ENCODE peak calls at places on chromosomes 2 and 18, in nine cellular contexts. One of them, this sample, is unnamed.

GRCh38 chr2:238845583-238846480 is 2.1 kb upstream of the TWIST2 start:
- DNase-seq in naive thymus-derived CD8-positive, alpha-beta T cell: no peak
- DNase-seq in effector CD4-positive, alpha-beta T cell: no peak
- DNase-seq in activated T-cell treated with anti-CD3 and anti-CD28 coated beads for 4 hours: no peak
- DNase-seq in astrocyte of the spinal cord: no peak
- DNase-seq in mesothelial cell of epicardium: no peak
- DNase-seq in HFFc6: no peak
- DNase-seq in Right ventricle myocardium superior: no peak
- DNase-seq in stimulated activated CD4-positive, alpha-beta T cell treated with anti-CD3 and anti-CD28 coated beads, Interleukin-1b, Interleukin-23, amount 100 ng/mL, for 24 hours: no peak
- DNase-seq in this sample: no peak

GRCh38 chr2:11024010-11024615 is 112.4 kb downstream of the KCNF1 start:
- DNase-seq in astrocyte of the spinal cord: no peak
- DNase-seq in stimulated activated CD4-positive, alpha-beta T cell treated with anti-CD3 and anti-CD28 coated beads, Interleukin-1b, Interleukin-23, amount 100 ng/mL, for 24 hours: no peak
- DNase-seq in activated T-cell treated with anti-CD3 and anti-CD28 coated beads for 4 hours: no peak
- DNase-seq in Right ventricle myocardium superior: peak
- DNase-seq in naive thymus-derived CD8-positive, alpha-beta T cell: no peak
- DNase-seq in HFFc6: no peak
- DNase-seq in effector CD4-positive, alpha-beta T cell: no peak
- DNase-seq in mesothelial cell of epicardium: no peak
- DNase-seq in this sample: no peak

GRCh38 chr2:240520143-240520973 is 37.4 kb downstream of the ANKMY1 start:
- DNase-seq in mesothelial cell of epicardium: no peak
- DNase-seq in Right ventricle myocardium superior: no peak
- DNase-seq in naive thymus-derived CD8-positive, alpha-beta T cell: no peak
- DNase-seq in stimulated activated CD4-positive, alpha-beta T cell treated with anti-CD3 and anti-CD28 coated beads, Interleukin-1b, Interleukin-23, amount 100 ng/mL, for 24 hours: no peak
- DNase-seq in astrocyte of the spinal cord: no peak
- DNase-seq in HFFc6: no peak
- DNase-seq in effector CD4-positive, alpha-beta T cell: no peak
- DNase-seq in activated T-cell treated with anti-CD3 and anti-CD28 coated beads for 4 hours: no peak
- DNase-seq in this sample: no peak

GRCh38 chr2:127658641-127659407 is 12.9 kb downstream of the GPR17 start:
- DNase-seq in stimulated activated CD4-positive, alpha-beta T cell treated with anti-CD3 and anti-CD28 coated beads, Interleukin-1b, Interleukin-23, amount 100 ng/mL, for 24 hours: no peak
- DNase-seq in Right ventricle myocardium superior: peak
- DNase-seq in naive thymus-derived CD8-positive, alpha-beta T cell: no peak
- DNase-seq in astrocyte of the spinal cord: no peak
- DNase-seq in mesothelial cell of epicardium: no peak
- DNase-seq in activated T-cell treated with anti-CD3 and anti-CD28 coated beads for 4 hours: no peak
- DNase-seq in HFFc6: no peak
- DNase-seq in effector CD4-positive, alpha-beta T cell: no peak
- DNase-seq in this sample: no peak

GRCh38 chr2:101617188-101617587 is 80.3 kb upstream of the MAP4K4 start:
- DNase-seq in HFFc6: peak
- DNase-seq in mesothelial cell of epicardium: no peak
- DNase-seq in Right ventricle myocardium superior: no peak
- DNase-seq in stimulated activated CD4-positive, alpha-beta T cell treated with anti-CD3 and anti-CD28 coated beads, Interleukin-1b, Interleukin-23, amount 100 ng/mL, for 24 hours: no peak
- DNase-seq in astrocyte of the spinal cord: peak
- DNase-seq in naive thymus-derived CD8-positive, alpha-beta T cell: no peak
- DNase-seq in activated T-cell treated with anti-CD3 and anti-CD28 coated beads for 4 hours: no peak
- DNase-seq in effector CD4-positive, alpha-beta T cell: no peak
- DNase-seq in this sample: no peak

GRCh38 chr2:39158351-39158750 is 37.5 kb upstream of the SOS1 start:
- DNase-seq in Right ventricle myocardium superior: no peak
- DNase-seq in mesothelial cell of epicardium: no peak
- DNase-seq in naive thymus-derived CD8-positive, alpha-beta T cell: no peak
- DNase-seq in effector CD4-positive, alpha-beta T cell: no peak
- DNase-seq in stimulated activated CD4-positive, alpha-beta T cell treated with anti-CD3 and anti-CD28 coated beads, Interleukin-1b, Interleukin-23, amount 100 ng/mL, for 24 hours: no peak
- DNase-seq in activated T-cell treated with anti-CD3 and anti-CD28 coated beads for 4 hours: no peak
- DNase-seq in HFFc6: peak
- DNase-seq in astrocyte of the spinal cord: peak
- DNase-seq in this sample: no peak

GRCh38 chr18:56221195-56222065 is 417.0 kb downstream of the TXNL1 start:
- DNase-seq in stimulated activated CD4-positive, alpha-beta T cell treated with anti-CD3 and anti-CD28 coated beads, Interleukin-1b, Interleukin-23, amount 100 ng/mL, for 24 hours: no peak
- DNase-seq in effector CD4-positive, alpha-beta T cell: no peak
- DNase-seq in activated T-cell treated with anti-CD3 and anti-CD28 coated beads for 4 hours: no peak
- DNase-seq in naive thymus-derived CD8-positive, alpha-beta T cell: no peak
- DNase-seq in mesothelial cell of epicardium: no peak
- DNase-seq in astrocyte of the spinal cord: no peak
- DNase-seq in Right ventricle myocardium superior: no peak
- DNase-seq in HFFc6: peak
- DNase-seq in this sample: no peak

GRCh38 chr2:167832840-167833239 is 414.6 kb downstream of the STK39 start:
- DNase-seq in naive thymus-derived CD8-positive, alpha-beta T cell: no peak
- DNase-seq in effector CD4-positive, alpha-beta T cell: no peak
- DNase-seq in astrocyte of the spinal cord: no peak
- DNase-seq in HFFc6: no peak
- DNase-seq in mesothelial cell of epicardium: no peak
- DNase-seq in Right ventricle myocardium superior: no peak
- DNase-seq in stimulated activated CD4-positive, alpha-beta T cell treated with anti-CD3 and anti-CD28 coated beads, Interleukin-1b, Interleukin-23, amount 100 ng/mL, for 24 hours: no peak
- DNase-seq in activated T-cell treated with anti-CD3 and anti-CD28 coated beads for 4 hours: no peak
- DNase-seq in this sample: no peak

GRCh38 chr18:57446322-57446721 is 11.1 kb downstream of the ONECUT2 start:
- DNase-seq in astrocyte of the spinal cord: no peak
- DNase-seq in naive thymus-derived CD8-positive, alpha-beta T cell: no peak
- DNase-seq in HFFc6: no peak
- DNase-seq in activated T-cell treated with anti-CD3 and anti-CD28 coated beads for 4 hours: no peak
- DNase-seq in effector CD4-positive, alpha-beta T cell: no peak
- DNase-seq in Right ventricle myocardium superior: no peak
- DNase-seq in mesothelial cell of epicardium: no peak
- DNase-seq in stimulated activated CD4-positive, alpha-beta T cell treated with anti-CD3 and anti-CD28 coated beads, Interleukin-1b, Interleukin-23, amount 100 ng/mL, for 24 hours: no peak
- DNase-seq in this sample: no peak

GRCh38 chr2:147149589-147150245 is 695.1 kb upstream of the ACVR2A start:
- DNase-seq in astrocyte of the spinal cord: no peak
- DNase-seq in stimulated activated CD4-positive, alpha-beta T cell treated with anti-CD3 and anti-CD28 coated beads, Interleukin-1b, Interleukin-23, amount 100 ng/mL, for 24 hours: no peak
- DNase-seq in mesothelial cell of epicardium: no peak
- DNase-seq in Right ventricle myocardium superior: no peak
- DNase-seq in HFFc6: no peak
- DNase-seq in naive thymus-derived CD8-positive, alpha-beta T cell: no peak
- DNase-seq in effector CD4-positive, alpha-beta T cell: no peak
- DNase-seq in activated T-cell treated with anti-CD3 and anti-CD28 coated beads for 4 hours: no peak
- DNase-seq in this sample: no peak

GRCh38 chr18:1914489-1914888 is 656.8 kb downstream of the METTL4 start:
- DNase-seq in HFFc6: no peak
- DNase-seq in astrocyte of the spinal cord: peak
- DNase-seq in Right ventricle myocardium superior: no peak
- DNase-seq in mesothelial cell of epicardium: no peak
- DNase-seq in effector CD4-positive, alpha-beta T cell: no peak
- DNase-seq in naive thymus-derived CD8-positive, alpha-beta T cell: no peak
- DNase-seq in stimulated activated CD4-positive, alpha-beta T cell treated with anti-CD3 and anti-CD28 coated beads, Interleukin-1b, Interleukin-23, amount 100 ng/mL, for 24 hours: no peak
- DNase-seq in activated T-cell treated with anti-CD3 and anti-CD28 coated beads for 4 hours: no peak
- DNase-seq in this sample: no peak

GRCh38 chr2:124804014-124804940 is 779.2 kb downstream of the CNTNAP5 start:
- DNase-seq in mesothelial cell of epicardium: no peak
- DNase-seq in Right ventricle myocardium superior: no peak
- DNase-seq in astrocyte of the spinal cord: no peak
- DNase-seq in effector CD4-positive, alpha-beta T cell: no peak
- DNase-seq in HFFc6: peak
- DNase-seq in stimulated activated CD4-positive, alpha-beta T cell treated with anti-CD3 and anti-CD28 coated beads, Interleukin-1b, Interleukin-23, amount 100 ng/mL, for 24 hours: no peak
- DNase-seq in naive thymus-derived CD8-positive, alpha-beta T cell: no peak
- DNase-seq in activated T-cell treated with anti-CD3 and anti-CD28 coated beads for 4 hours: no peak
- DNase-seq in this sample: no peak

GRCh38 chr2:10297950-10298349 is 4.8 kb upstream of the HPCAL1 start:
- DNase-seq in stimulated activated CD4-positive, alpha-beta T cell treated with anti-CD3 and anti-CD28 coated beads, Interleukin-1b, Interleukin-23, amount 100 ng/mL, for 24 hours: no peak
- DNase-seq in naive thymus-derived CD8-positive, alpha-beta T cell: peak
- DNase-seq in Right ventricle myocardium superior: no peak
- DNase-seq in HFFc6: peak
- DNase-seq in mesothelial cell of epicardium: no peak
- DNase-seq in effector CD4-positive, alpha-beta T cell: peak
- DNase-seq in astrocyte of the spinal cord: peak
- DNase-seq in activated T-cell treated with anti-CD3 and anti-CD28 coated beads for 4 hours: peak
- DNase-seq in this sample: peak

GRCh38 chr2:230668939-230669303 is 43.7 kb upstream of the CAB39 start:
- DNase-seq in Right ventricle myocardium superior: no peak
- DNase-seq in activated T-cell treated with anti-CD3 and anti-CD28 coated beads for 4 hours: no peak
- DNase-seq in mesothelial cell of epicardium: no peak
- DNase-seq in effector CD4-positive, alpha-beta T cell: no peak
- DNase-seq in stimulated activated CD4-positive, alpha-beta T cell treated with anti-CD3 and anti-CD28 coated beads, Interleukin-1b, Interleukin-23, amount 100 ng/mL, for 24 hours: no peak
- DNase-seq in HFFc6: no peak
- DNase-seq in astrocyte of the spinal cord: no peak
- DNase-seq in naive thymus-derived CD8-positive, alpha-beta T cell: no peak
- DNase-seq in this sample: no peak

GRCh38 chr2:11099122-11100065 is 55.9 kb upstream of the SLC66A3 start:
- DNase-seq in Right ventricle myocardium superior: no peak
- DNase-seq in HFFc6: no peak
- DNase-seq in astrocyte of the spinal cord: no peak
- DNase-seq in stimulated activated CD4-positive, alpha-beta T cell treated with anti-CD3 and anti-CD28 coated beads, Interleukin-1b, Interleukin-23, amount 100 ng/mL, for 24 hours: no peak
- DNase-seq in naive thymus-derived CD8-positive, alpha-beta T cell: no peak
- DNase-seq in activated T-cell treated with anti-CD3 and anti-CD28 coated beads for 4 hours: no peak
- DNase-seq in mesothelial cell of epicardium: no peak
- DNase-seq in effector CD4-positive, alpha-beta T cell: no peak
- DNase-seq in this sample: no peak

GRCh38 chr2:68466361-68466777 is 725 bp downstream of the FBXO48 start:
- DNase-seq in HFFc6: peak
- DNase-seq in effector CD4-positive, alpha-beta T cell: peak
- DNase-seq in naive thymus-derived CD8-positive, alpha-beta T cell: peak
- DNase-seq in stimulated activated CD4-positive, alpha-beta T cell treated with anti-CD3 and anti-CD28 coated beads, Interleukin-1b, Interleukin-23, amount 100 ng/mL, for 24 hours: no peak
- DNase-seq in astrocyte of the spinal cord: peak
- DNase-seq in activated T-cell treated with anti-CD3 and anti-CD28 coated beads for 4 hours: peak
- DNase-seq in mesothelial cell of epicardium: no peak
- DNase-seq in Right ventricle myocardium superior: no peak
- DNase-seq in this sample: peak

GRCh38 chr2:65630643-65631042 is 198.2 kb upstream of the SPRED2 start:
- DNase-seq in naive thymus-derived CD8-positive, alpha-beta T cell: no peak
- DNase-seq in mesothelial cell of epicardium: no peak
- DNase-seq in effector CD4-positive, alpha-beta T cell: no peak
- DNase-seq in HFFc6: peak
- DNase-seq in stimulated activated CD4-positive, alpha-beta T cell treated with anti-CD3 and anti-CD28 coated beads, Interleukin-1b, Interleukin-23, amount 100 ng/mL, for 24 hours: no peak
- DNase-seq in Right ventricle myocardium superior: no peak
- DNase-seq in activated T-cell treated with anti-CD3 and anti-CD28 coated beads for 4 hours: no peak
- DNase-seq in astrocyte of the spinal cord: peak
- DNase-seq in this sample: no peak

GRCh38 chr2:128308284-128308731 is 10.4 kb downstream of the HS6ST1 start:
- DNase-seq in Right ventricle myocardium superior: peak
- DNase-seq in naive thymus-derived CD8-positive, alpha-beta T cell: no peak
- DNase-seq in stimulated activated CD4-positive, alpha-beta T cell treated with anti-CD3 and anti-CD28 coated beads, Interleukin-1b, Interleukin-23, amount 100 ng/mL, for 24 hours: no peak
- DNase-seq in activated T-cell treated with anti-CD3 and anti-CD28 coated beads for 4 hours: no peak
- DNase-seq in astrocyte of the spinal cord: no peak
- DNase-seq in HFFc6: no peak
- DNase-seq in mesothelial cell of epicardium: peak
- DNase-seq in effector CD4-positive, alpha-beta T cell: no peak
- DNase-seq in this sample: no peak

GRCh38 chr2:182391443-182391842 is 35.4 kb downstream of the PDE1A start:
- DNase-seq in HFFc6: no peak
- DNase-seq in effector CD4-positive, alpha-beta T cell: no peak
- DNase-seq in Right ventricle myocardium superior: no peak
- DNase-seq in naive thymus-derived CD8-positive, alpha-beta T cell: no peak
- DNase-seq in astrocyte of the spinal cord: no peak
- DNase-seq in mesothelial cell of epicardium: no peak
- DNase-seq in stimulated activated CD4-positive, alpha-beta T cell treated with anti-CD3 and anti-CD28 coated beads, Interleukin-1b, Interleukin-23, amount 100 ng/mL, for 24 hours: no peak
- DNase-seq in activated T-cell treated with anti-CD3 and anti-CD28 coated beads for 4 hours: no peak
- DNase-seq in this sample: no peak

GRCh38 chr2:128690431-128690830 is 371.8 kb upstream of the HS6ST1 start:
- DNase-seq in naive thymus-derived CD8-positive, alpha-beta T cell: no peak
- DNase-seq in astrocyte of the spinal cord: no peak
- DNase-seq in effector CD4-positive, alpha-beta T cell: no peak
- DNase-seq in activated T-cell treated with anti-CD3 and anti-CD28 coated beads for 4 hours: no peak
- DNase-seq in stimulated activated CD4-positive, alpha-beta T cell treated with anti-CD3 and anti-CD28 coated beads, Interleukin-1b, Interleukin-23, amount 100 ng/mL, for 24 hours: no peak
- DNase-seq in Right ventricle myocardium superior: no peak
- DNase-seq in mesothelial cell of epicardium: no peak
- DNase-seq in HFFc6: no peak
- DNase-seq in this sample: no peak

GRCh38 chr2:215756351-215756731 is 257.0 kb downstream of the MREG start:
- DNase-seq in effector CD4-positive, alpha-beta T cell: no peak
- DNase-seq in astrocyte of the spinal cord: no peak
- DNase-seq in naive thymus-derived CD8-positive, alpha-beta T cell: no peak
- DNase-seq in HFFc6: no peak
- DNase-seq in Right ventricle myocardium superior: no peak
- DNase-seq in activated T-cell treated with anti-CD3 and anti-CD28 coated beads for 4 hours: no peak
- DNase-seq in mesothelial cell of epicardium: no peak
- DNase-seq in stimulated activated CD4-positive, alpha-beta T cell treated with anti-CD3 and anti-CD28 coated beads, Interleukin-1b, Interleukin-23, amount 100 ng/mL, for 24 hours: no peak
- DNase-seq in this sample: no peak

GRCh38 chr2:174610243-174610995 is 12.8 kb upstream of the WIPF1 start:
- DNase-seq in naive thymus-derived CD8-positive, alpha-beta T cell: no peak
- DNase-seq in Right ventricle myocardium superior: no peak
- DNase-seq in HFFc6: peak
- DNase-seq in astrocyte of the spinal cord: peak
- DNase-seq in effector CD4-positive, alpha-beta T cell: no peak
- DNase-seq in activated T-cell treated with anti-CD3 and anti-CD28 coated beads for 4 hours: no peak
- DNase-seq in mesothelial cell of epicardium: no peak
- DNase-seq in stimulated activated CD4-positive, alpha-beta T cell treated with anti-CD3 and anti-CD28 coated beads, Interleukin-1b, Interleukin-23, amount 100 ng/mL, for 24 hours: no peak
- DNase-seq in this sample: no peak

GRCh38 chr18:63552581-63552980 is 10.4 kb downstream of the SERPINB12 start:
- DNase-seq in activated T-cell treated with anti-CD3 and anti-CD28 coated beads for 4 hours: no peak
- DNase-seq in stimulated activated CD4-positive, alpha-beta T cell treated with anti-CD3 and anti-CD28 coated beads, Interleukin-1b, Interleukin-23, amount 100 ng/mL, for 24 hours: no peak
- DNase-seq in mesothelial cell of epicardium: no peak
- DNase-seq in astrocyte of the spinal cord: no peak
- DNase-seq in effector CD4-positive, alpha-beta T cell: no peak
- DNase-seq in HFFc6: no peak
- DNase-seq in naive thymus-derived CD8-positive, alpha-beta T cell: no peak
- DNase-seq in Right ventricle myocardium superior: no peak
- DNase-seq in this sample: no peak

GRCh38 chr18:22113144-22113813 is 56.1 kb upstream of the GATA6 start:
- DNase-seq in effector CD4-positive, alpha-beta T cell: no peak
- DNase-seq in mesothelial cell of epicardium: no peak
- DNase-seq in HFFc6: no peak
- DNase-seq in stimulated activated CD4-positive, alpha-beta T cell treated with anti-CD3 and anti-CD28 coated beads, Interleukin-1b, Interleukin-23, amount 100 ng/mL, for 24 hours: no peak
- DNase-seq in activated T-cell treated with anti-CD3 and anti-CD28 coated beads for 4 hours: no peak
- DNase-seq in astrocyte of the spinal cord: no peak
- DNase-seq in naive thymus-derived CD8-positive, alpha-beta T cell: no peak
- DNase-seq in Right ventricle myocardium superior: peak
- DNase-seq in this sample: no peak

GRCh38 chr2:55161295-55162210 is 70.5 kb downstream of the CLHC1 start:
- DNase-seq in stimulated activated CD4-positive, alpha-beta T cell treated with anti-CD3 and anti-CD28 coated beads, Interleukin-1b, Interleukin-23, amount 100 ng/mL, for 24 hours: no peak
- DNase-seq in HFFc6: no peak
- DNase-seq in effector CD4-positive, alpha-beta T cell: no peak
- DNase-seq in Right ventricle myocardium superior: no peak
- DNase-seq in activated T-cell treated with anti-CD3 and anti-CD28 coated beads for 4 hours: no peak
- DNase-seq in mesothelial cell of epicardium: no peak
- DNase-seq in naive thymus-derived CD8-positive, alpha-beta T cell: no peak
- DNase-seq in astrocyte of the spinal cord: no peak
- DNase-seq in this sample: no peak

GRCh38 chr2:16336916-16337315 is 328.7 kb downstream of the CYRIA start:
- DNase-seq in naive thymus-derived CD8-positive, alpha-beta T cell: no peak
- DNase-seq in mesothelial cell of epicardium: no peak
- DNase-seq in stimulated activated CD4-positive, alpha-beta T cell treated with anti-CD3 and anti-CD28 coated beads, Interleukin-1b, Interleukin-23, amount 100 ng/mL, for 24 hours: no peak
- DNase-seq in HFFc6: no peak
- DNase-seq in activated T-cell treated with anti-CD3 and anti-CD28 coated beads for 4 hours: no peak
- DNase-seq in Right ventricle myocardium superior: no peak
- DNase-seq in astrocyte of the spinal cord: no peak
- DNase-seq in effector CD4-positive, alpha-beta T cell: no peak
- DNase-seq in this sample: no peak

GRCh38 chr2:143949121-143949848 is 570.6 kb downstream of the ZEB2 start:
- DNase-seq in Right ventricle myocardium superior: no peak
- DNase-seq in activated T-cell treated with anti-CD3 and anti-CD28 coated beads for 4 hours: no peak
- DNase-seq in effector CD4-positive, alpha-beta T cell: no peak
- DNase-seq in HFFc6: peak
- DNase-seq in naive thymus-derived CD8-positive, alpha-beta T cell: no peak
- DNase-seq in astrocyte of the spinal cord: no peak
- DNase-seq in stimulated activated CD4-positive, alpha-beta T cell treated with anti-CD3 and anti-CD28 coated beads, Interleukin-1b, Interleukin-23, amount 100 ng/mL, for 24 hours: no peak
- DNase-seq in mesothelial cell of epicardium: no peak
- DNase-seq in this sample: no peak

GRCh38 chr2:54366487-54367280 is 89.4 kb upstream of the SPTBN1 start:
- DNase-seq in HFFc6: no peak
- DNase-seq in Right ventricle myocardium superior: no peak
- DNase-seq in stimulated activated CD4-positive, alpha-beta T cell treated with anti-CD3 and anti-CD28 coated beads, Interleukin-1b, Interleukin-23, amount 100 ng/mL, for 24 hours: no peak
- DNase-seq in activated T-cell treated with anti-CD3 and anti-CD28 coated beads for 4 hours: no peak
- DNase-seq in effector CD4-positive, alpha-beta T cell: no peak
- DNase-seq in naive thymus-derived CD8-positive, alpha-beta T cell: no peak
- DNase-seq in astrocyte of the spinal cord: no peak
- DNase-seq in mesothelial cell of epicardium: no peak
- DNase-seq in this sample: no peak

GRCh38 chr18:31155498-31155897 is 7.2 kb downstream of the DSC1 start:
- DNase-seq in astrocyte of the spinal cord: no peak
- DNase-seq in activated T-cell treated with anti-CD3 and anti-CD28 coated beads for 4 hours: no peak
- DNase-seq in stimulated activated CD4-positive, alpha-beta T cell treated with anti-CD3 and anti-CD28 coated beads, Interleukin-1b, Interleukin-23, amount 100 ng/mL, for 24 hours: no peak
- DNase-seq in Right ventricle myocardium superior: no peak
- DNase-seq in effector CD4-positive, alpha-beta T cell: no peak
- DNase-seq in mesothelial cell of epicardium: no peak
- DNase-seq in HFFc6: no peak
- DNase-seq in naive thymus-derived CD8-positive, alpha-beta T cell: no peak
- DNase-seq in this sample: no peak

GRCh38 chr2:202545523-202545922 is 89.2 kb upstream of the FAM117B start:
- DNase-seq in Right ventricle myocardium superior: no peak
- DNase-seq in naive thymus-derived CD8-positive, alpha-beta T cell: no peak
- DNase-seq in HFFc6: no peak
- DNase-seq in stimulated activated CD4-positive, alpha-beta T cell treated with anti-CD3 and anti-CD28 coated beads, Interleukin-1b, Interleukin-23, amount 100 ng/mL, for 24 hours: no peak
- DNase-seq in astrocyte of the spinal cord: no peak
- DNase-seq in activated T-cell treated with anti-CD3 and anti-CD28 coated beads for 4 hours: no peak
- DNase-seq in effector CD4-positive, alpha-beta T cell: no peak
- DNase-seq in mesothelial cell of epicardium: no peak
- DNase-seq in this sample: no peak

GRCh38 chr2:235618039-235618438 is 124.2 kb downstream of the AGAP1 start:
- DNase-seq in HFFc6: peak
- DNase-seq in stimulated activated CD4-positive, alpha-beta T cell treated with anti-CD3 and anti-CD28 coated beads, Interleukin-1b, Interleukin-23, amount 100 ng/mL, for 24 hours: no peak
- DNase-seq in Right ventricle myocardium superior: no peak
- DNase-seq in activated T-cell treated with anti-CD3 and anti-CD28 coated beads for 4 hours: no peak
- DNase-seq in mesothelial cell of epicardium: no peak
- DNase-seq in effector CD4-positive, alpha-beta T cell: no peak
- DNase-seq in astrocyte of the spinal cord: peak
- DNase-seq in naive thymus-derived CD8-positive, alpha-beta T cell: no peak
- DNase-seq in this sample: no peak